ENCODE peak calls at places on chromosomes 4 and X, in six cellular contexts. D is upper lobe of left lung, X is HCT116, P is K562, K is HepG2, Q is GM12878. R is an unnamed sample.

GRCh38 chr4:140343303-140343702 is 30.1 kb upstream of the SCOC start:
- ATAC-seq in D (peak; percentile 70), X (peak; percentile 59), P (no peak), K (no peak), Q (no peak), R (no peak)

GRCh38 chr4:99028187-99028586 is 32.7 kb downstream of the METAP1 start:
- ATAC-seq in D (no peak), X (no peak), P (no peak), K (peak; percentile 73), Q (peak; percentile 85), R (no peak)

GRCh38 chr4:113397114-113397701 is 347.8 kb downstream of the ANK2 start:
- ATAC-seq in D (peak; percentile 69), X (no peak), P (no peak), K (peak; percentile 52), Q (no peak), R (peak; percentile 74)

GRCh38 chr4:17647927-17648326 is 33.5 kb downstream of the MED28 start:
- ATAC-seq in D (no peak), X (peak; percentile 83), P (peak; percentile 25), K (peak; percentile 64), Q (peak; percentile 31), R (no peak)

GRCh38 chr4:30537462-30537861 is 182.7 kb upstream of the PCDH7 start:
- ATAC-seq in D (peak; percentile 88), X (peak; percentile 88), P (no peak), K (no peak), Q (no peak), R (no peak)

GRCh38 chr4:155615054-155615887 is 51.4 kb upstream of the GUCY1A1 start:
- ATAC-seq in D (peak; percentile 23), X (no peak), P (no peak), K (no peak), Q (peak; percentile 70), R (no peak)

GRCh38 chrX:15758140-15758539 is 20.1 kb downstream of the CA5B start:
- ATAC-seq in D (no peak), X (no peak), P (no peak), K (no peak), Q (no peak), R (no peak)

GRCh38 chr4:26937136-26937535 is 76.5 kb downstream of the STIM2 start:
- ATAC-seq in D (peak; percentile 63), X (no peak), P (peak; percentile 85), K (peak; percentile 31), Q (peak; percentile 77), R (no peak)

GRCh38 chrX:125293792-125294780 is 25.6 kb upstream of the TEX13C start:
- ATAC-seq in D (no peak), X (no peak), P (no peak), K (no peak), Q (peak; percentile 71), R (no peak)

GRCh38 chrX:154695913-154696312 is 42.5 kb upstream of the CTAG2 start:
- ATAC-seq in D (no peak), X (no peak), P (no peak), K (no peak), Q (no peak), R (no peak)

GRCh38 chr4:163172666-163173065 is 6.0 kb upstream of the NAF1 start:
- ATAC-seq in D (no peak), X (no peak), P (no peak), K (no peak), Q (no peak), R (no peak)

GRCh38 chr4:118950929-118951570 is 62.4 kb downstream of the SYNPO2 start:
- ATAC-seq in D (no peak), X (no peak), P (no peak), K (no peak), Q (no peak), R (peak; percentile 12)

GRCh38 chr4:153013202-153013988 is 77.3 kb downstream of the FHDC1 start:
- ATAC-seq in D (no peak), X (no peak), P (no peak), K (no peak), Q (no peak), R (no peak)

GRCh38 chrX:131745942-131746489 is 202.1 kb downstream of the OR13H1 start:
- ATAC-seq in D (no peak), X (no peak), P (peak; percentile 42), K (no peak), Q (peak; percentile 27), R (no peak)

GRCh38 chr4:155854597-155855226 is 11.4 kb downstream of the ASIC5 start:
- ATAC-seq in D (no peak), X (no peak), P (no peak), K (no peak), Q (peak; percentile 65), R (no peak)

GRCh38 chrX:85359051-85359450 is 20.4 kb downstream of the POF1B start:
- ATAC-seq in D (no peak), X (no peak), P (no peak), K (no peak), Q (no peak), R (no peak)

GRCh38 chr4:157220026-157220881 is at the start of gene GRIA2:
- ATAC-seq in D (peak; percentile 84), X (no peak), P (peak; percentile 42), K (peak; percentile 98), Q (peak; percentile 54), R (peak; percentile 76)

GRCh38 chrX:101430457-101431078 is 22.5 kb downstream of the HNRNPH2 start:
- ATAC-seq in D (no peak), X (no peak), P (no peak), K (no peak), Q (peak; percentile 70), R (no peak)

GRCh38 chr4:102562995-102563394 is 61.8 kb downstream of the NFKB1 start:
- ATAC-seq in D (peak; percentile 25), X (no peak), P (no peak), K (no peak), Q (peak; percentile 5), R (no peak)

GRCh38 chrX:129698150-129698549 is 40.6 kb upstream of the XPNPEP2 start:
- ATAC-seq in D (no peak), X (no peak), P (no peak), K (peak; percentile 42), Q (no peak), R (no peak)

GRCh38 chr4:52863324-52863723 is 1.2 kb downstream of the RASL11B start:
- ATAC-seq in D (no peak), X (no peak), P (no peak), K (no peak), Q (no peak), R (no peak)

DNA sequence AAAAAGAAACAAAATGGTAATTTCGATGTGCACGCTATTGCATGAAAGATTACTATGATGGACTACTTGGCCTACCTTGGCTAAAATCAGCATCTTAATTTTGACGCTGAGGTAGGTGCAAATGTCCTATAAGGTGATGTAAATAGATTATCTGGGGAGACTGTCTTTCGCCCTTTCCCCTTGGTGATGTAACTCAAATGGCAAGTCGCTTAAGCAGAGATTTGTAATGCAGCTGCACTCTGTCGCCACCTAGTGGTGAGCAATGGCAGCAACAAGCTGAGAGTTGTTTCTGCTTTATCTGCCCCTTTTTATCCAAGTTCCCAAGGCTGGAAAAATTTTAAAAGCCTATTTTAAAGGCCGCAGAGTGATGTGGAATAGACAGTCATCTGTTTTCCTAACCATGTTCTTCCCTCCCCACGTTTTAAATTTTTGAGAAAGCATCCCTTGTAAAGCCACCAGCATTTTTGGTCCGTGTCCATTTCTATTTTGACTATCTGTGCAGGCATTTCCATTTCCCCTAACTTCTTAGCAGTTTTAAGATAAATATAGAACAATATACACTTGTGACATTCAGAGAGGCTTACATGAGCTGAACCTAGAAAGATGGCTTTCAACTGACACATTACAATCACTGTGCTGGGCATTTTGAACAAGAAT is 62.4 kb upstream of the PDLIM3 start:
- ATAC-seq in D (peak; percentile 92), X (peak; percentile 88), P (peak; percentile 89), K (peak; percentile 67), Q (peak; percentile 84), R (peak; percentile 72)
- TF ChIP-seq POLR2A in D (no peak), X (no peak), P (no peak), K (no peak), Q (no peak), R (no peak)

DNA sequence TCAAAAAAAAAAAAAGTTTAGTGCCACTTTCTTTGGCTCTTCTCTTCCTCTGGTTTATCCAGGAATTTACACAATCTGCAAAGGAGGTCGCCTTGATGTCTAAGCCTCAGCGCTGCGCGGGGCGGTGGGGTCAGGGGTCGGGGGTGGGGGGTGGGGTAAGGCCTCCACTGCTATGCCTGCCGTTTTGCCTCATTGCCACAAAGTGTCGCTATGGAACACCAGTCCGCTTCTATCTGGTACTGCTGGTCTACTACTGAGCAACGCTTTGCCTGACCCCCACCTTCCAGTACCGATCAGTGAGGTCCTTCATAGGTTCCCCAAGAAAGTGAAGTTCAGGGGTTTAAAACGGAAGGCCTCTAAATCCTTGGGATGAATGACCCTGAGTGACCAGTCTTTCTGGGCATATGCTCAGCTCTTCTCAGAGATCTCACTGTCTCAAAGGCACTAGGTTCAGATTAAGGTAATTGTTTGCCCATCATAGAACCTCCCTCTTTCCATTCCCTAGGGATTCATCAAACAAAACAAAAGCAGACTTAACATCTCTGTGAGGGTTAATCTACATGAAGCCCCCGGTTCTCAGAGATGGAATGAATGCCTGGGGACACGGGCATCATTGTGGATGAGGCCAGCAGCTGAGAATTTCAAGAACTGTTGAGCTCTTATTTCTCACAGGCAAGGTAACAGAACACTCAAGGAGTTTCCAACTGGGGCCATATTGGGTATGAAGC is 16.9 kb upstream of the TSR2 start:
- ATAC-seq in D (no peak), X (no peak), P (peak; percentile 82), K (peak; percentile 85), Q (peak; percentile 66), R (no peak)
- TF ChIP-seq POLR2AphosphoS5 in D (no peak), X (no peak), P (no peak), K (no peak), Q (no peak), R (no peak)

DNA sequence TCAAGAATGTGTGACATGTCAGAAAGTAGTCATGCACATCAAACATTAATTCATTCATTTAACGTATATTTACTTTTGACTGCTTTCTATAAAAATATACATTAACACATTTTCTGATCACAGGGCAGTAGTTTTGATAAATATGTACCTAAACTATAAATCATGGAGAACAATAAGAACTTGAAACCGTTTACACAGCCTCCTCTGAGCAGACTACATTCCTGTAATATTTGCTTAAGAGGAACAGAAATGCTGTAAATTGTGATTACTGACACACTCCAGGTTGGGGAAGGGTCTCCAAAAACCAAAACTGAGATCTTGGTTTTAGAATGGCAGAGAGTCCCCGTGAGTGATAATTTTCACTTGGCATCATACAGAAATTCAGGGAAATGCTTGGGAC is 120.7 kb upstream of the PPARGC1A start:
- ATAC-seq in D (no peak), X (no peak), P (no peak), K (no peak), Q (no peak), R (no peak)
- TF ChIP-seq POLR2A in D (no peak), X (no peak), P (no peak), K (no peak), Q (no peak), R (no peak)

GRCh38 chr4:8107146-8107657 is 51.4 kb downstream of the ABLIM2 start:
- ATAC-seq in D (no peak), X (no peak), P (no peak), K (no peak), Q (no peak), R (no peak)

GRCh38 chr4:8109406-8110065 is 49.1 kb downstream of the ABLIM2 start:
- ATAC-seq in D (no peak), X (no peak), P (no peak), K (no peak), Q (no peak), R (no peak)

GRCh38 chr4:8110071-8110986 is 48.3 kb downstream of the ABLIM2 start:
- ATAC-seq in D (no peak), X (peak; percentile 32), P (peak; percentile 93), K (no peak), Q (peak; percentile 74), R (no peak)

GRCh38 chr4:8108261-8108660 is 50.4 kb downstream of the ABLIM2 start:
- ATAC-seq in D (no peak), X (no peak), P (no peak), K (peak; percentile 50), Q (no peak), R (no peak)

GRCh38 chr4:8108991-8109390 is 49.6 kb downstream of the ABLIM2 start:
- ATAC-seq in D (no peak), X (no peak), P (no peak), K (no peak), Q (no peak), R (no peak)
- TF ChIP-seq POLR2AphosphoS5 in D (no peak), X (no peak), P (no peak), K (no peak), Q (no peak), R (no peak)

R was measured in gastroesophageal sphincter.